ENCODE peak calls at places on chromosomes 4 and X, in eight cellular contexts. B is CD4-positive, alpha-beta T cell; J is activated gamma-delta T cell treated with Interleukin-2 at 50 U/mL for 16 hours; L is fibroblast of pulmonary artery; R is T-cell; Z is fibroblast of mammary gland; Y is foreskin melanocyte; W is lower lobe of right lung. N is an unnamed sample.

GRCh38 chr4:165027762-165028402 is 3.9 kb upstream of the TRIM60 start:
- DNase-seq in B (no peak), J (no peak), L (peak; percentile 9), R (no peak), Z (peak; percentile 12), Y (peak; percentile 56), W (no peak), N (no peak)

GRCh38 chr4:79446145-79446544 is 38.1 kb upstream of the GK2 start:
- DNase-seq in B (no peak), J (no peak), L (no peak), R (no peak), Z (no peak), Y (no peak), W (no peak), N (no peak)

GRCh38 chr4:89283226-89283974 is 24.2 kb downstream of the GPRIN3 start:
- DNase-seq in B (peak; percentile 37), J (peak; percentile 49), L (peak; percentile 69), R (peak; percentile 40), Z (peak; percentile 49), Y (no peak), W (peak; percentile 48), N (peak; percentile 75)

GRCh38 chr4:147246096-147246495 is 234.8 kb upstream of the EDNRA start:
- DNase-seq in B (no peak), J (no peak), L (no peak), R (no peak), Z (no peak), Y (no peak), W (no peak), N (no peak)

GRCh38 chrX:109485470-109486340 is 3.8 kb upstream of the GUCY2F start:
- DNase-seq in B (peak; percentile 37), J (peak; percentile 49), L (peak; percentile 77), R (peak; percentile 53), Z (peak; percentile 75), Y (peak; percentile 33), W (peak; percentile 51), N (peak; percentile 42)

GRCh38 chr4:147430111-147430510 is 50.8 kb upstream of the EDNRA start:
- DNase-seq in B (no peak), J (no peak), L (no peak), R (no peak), Z (peak; percentile 12), Y (no peak), W (no peak), N (no peak)

GRCh38 chr4:10371869-10372471 is 85.3 kb downstream of the ZNF518B start:
- DNase-seq in B (no peak), J (no peak), L (peak; percentile 38), R (no peak), Z (no peak), Y (no peak), W (no peak), N (no peak)

GRCh38 chrX:15146515-15146914 is 123.4 kb downstream of the ASB9 start:
- DNase-seq in B (no peak), J (peak; percentile 7), L (peak; percentile 3), R (no peak), Z (peak; percentile 11), Y (no peak), W (peak; percentile 38), N (no peak)

GRCh38 chr4:111650553-111651183 is 494.6 kb upstream of the FAM241A start:
- DNase-seq in B (no peak), J (no peak), L (no peak), R (no peak), Z (no peak), Y (no peak), W (no peak), N (no peak)

GRCh38 chrX:39845289-39845688 is 252.5 kb downstream of the BCOR start:
- DNase-seq in B (no peak), J (no peak), L (no peak), R (no peak), Z (no peak), Y (no peak), W (no peak), N (no peak)

GRCh38 chr4:188971125-188971524 is 831.9 kb downstream of the TRIML1 start:
- DNase-seq in B (no peak), J (no peak), L (no peak), R (no peak), Z (peak; percentile 48), Y (no peak), W (no peak), N (no peak)

GRCh38 chrX:121093011-121093410 is 45.6 kb downstream of the GLUD2 start:
- DNase-seq in B (no peak), J (no peak), L (no peak), R (no peak), Z (peak; percentile 42), Y (peak; percentile 8), W (no peak), N (no peak)

N was measured in naive thymus-derived CD8-positive, alpha-beta T cell.